ENCODE peak calls at places on chromosomes 4 and X, in four cellular contexts. One of them, this sample, is unnamed.

GRCh38 chr4:70027011-70027410 is 1.2 kb upstream of the HTN3 start:
- DNase-seq in neural progenitor cell: no peak
- DNase-seq in GM12878: no peak
- DNase-seq in HCT116: no peak
- DNase-seq in this sample: no peak

GRCh38 chr4:41067369-41067768 is 147.0 kb downstream of the APBB2 start:
- DNase-seq in HCT116: no peak
- DNase-seq in GM12878: no peak
- DNase-seq in neural progenitor cell: no peak
- DNase-seq in this sample: no peak

GRCh38 chr4:96097693-96098092 is 257.8 kb downstream of the PDHA2 start:
- DNase-seq in neural progenitor cell: no peak
- DNase-seq in GM12878: no peak
- DNase-seq in HCT116: no peak
- DNase-seq in this sample: no peak

GRCh38 chr4:103032575-103032974 is 13.1 kb upstream of the SLC9B1 start:
- DNase-seq in GM12878: no peak
- DNase-seq in neural progenitor cell: peak
- DNase-seq in HCT116: peak
- DNase-seq in this sample: peak

GRCh38 chr4:145760961-145761929 is 81.3 kb downstream of the C4orf51 start:
- DNase-seq in neural progenitor cell: no peak
- DNase-seq in GM12878: no peak
- DNase-seq in HCT116: no peak
- DNase-seq in this sample: no peak

GRCh38 chr4:19748911-19749473 is 502.7 kb upstream of the SLIT2 start:
- DNase-seq in neural progenitor cell: no peak
- DNase-seq in GM12878: no peak
- DNase-seq in HCT116: no peak
- DNase-seq in this sample: no peak

GRCh38 chr4:587671-588350 is 11.7 kb upstream of the TMEM271 start:
- DNase-seq in HCT116: no peak
- DNase-seq in neural progenitor cell: no peak
- DNase-seq in GM12878: no peak
- DNase-seq in this sample: no peak

GRCh38 chr4:10074767-10075105 is 41.9 kb downstream of the WDR1 start:
- DNase-seq in HCT116: no peak
- DNase-seq in GM12878: no peak
- DNase-seq in neural progenitor cell: peak
- DNase-seq in this sample: no peak

GRCh38 chrX:15299945-15300851 is 15.2 kb downstream of the ASB11 start:
- DNase-seq in neural progenitor cell: peak
- DNase-seq in GM12878: no peak
- DNase-seq in HCT116: no peak
- DNase-seq in this sample: no peak

GRCh38 chr4:156336516-156336915 is 382.9 kb upstream of the CTSO start:
- DNase-seq in HCT116: no peak
- DNase-seq in GM12878: no peak
- DNase-seq in neural progenitor cell: no peak
- DNase-seq in this sample: no peak

GRCh38 chr4:164442167-164442566 is 311.8 kb upstream of the SMIM31 start:
- DNase-seq in HCT116: no peak
- DNase-seq in neural progenitor cell: no peak
- DNase-seq in GM12878: no peak
- DNase-seq in this sample: no peak

GRCh38 chrX:109952985-109953905 is 49.7 kb upstream of the TMEM164 start:
- DNase-seq in GM12878: peak
- DNase-seq in neural progenitor cell: no peak
- DNase-seq in HCT116: no peak
- DNase-seq in this sample: no peak

DNA sequence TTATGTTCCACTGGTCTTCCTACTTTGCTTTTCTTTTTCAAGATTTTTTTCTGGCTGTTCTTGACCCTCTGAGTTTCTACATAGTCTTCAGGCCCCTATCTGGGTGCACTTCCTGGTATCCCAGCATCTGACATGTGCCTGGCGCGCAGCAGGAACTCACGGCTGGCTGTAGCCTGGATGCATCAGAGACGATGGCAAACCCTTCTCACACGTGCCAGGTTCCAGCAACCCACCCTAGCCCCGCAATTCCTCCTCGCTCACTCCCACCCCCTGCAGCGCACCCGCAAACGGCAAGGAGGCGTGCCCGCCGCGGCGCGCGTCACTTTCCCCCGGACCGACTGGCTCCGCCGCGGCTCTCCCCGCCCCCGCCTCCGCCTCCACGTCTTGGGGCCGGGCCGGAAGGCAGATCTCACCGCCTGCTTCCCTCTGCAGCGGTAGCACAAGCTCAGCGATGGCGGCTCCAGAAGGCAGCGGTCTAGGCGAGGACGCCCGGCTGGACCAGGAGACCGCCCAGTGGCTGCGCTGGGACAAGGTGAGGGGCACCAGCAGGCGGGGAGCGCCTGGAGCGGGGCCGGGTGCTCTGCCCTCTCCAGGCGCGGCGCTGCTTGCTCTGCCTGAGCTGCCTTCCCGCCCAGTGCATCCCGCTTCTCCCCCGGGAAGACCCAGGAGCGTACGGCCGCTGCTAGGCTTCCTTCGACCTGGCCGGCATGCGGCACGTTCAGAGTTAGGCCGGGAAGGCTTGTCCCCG is at the start of gene PGM2:
- DNase-seq in GM12878: peak
- DNase-seq in HCT116: peak
- DNase-seq in neural progenitor cell: peak
- DNase-seq in this sample: peak
- TF ChIP-seq CTCF in GM12878: no peak
- TF ChIP-seq CTCF in HCT116: no peak
- TF ChIP-seq CTCF in neural progenitor cell: peak
- TF ChIP-seq CTCF in this sample: no peak

GRCh38 chr4:56656346-56656643 is 24.8 kb downstream of the HOPX start:
- DNase-seq in neural progenitor cell: peak
- DNase-seq in GM12878: no peak
- DNase-seq in HCT116: no peak
- DNase-seq in this sample: no peak
- TF ChIP-seq EZH2 in neural progenitor cell: peak
- TF ChIP-seq EZH2 in GM12878: no peak
- TF ChIP-seq EZH2 in HCT116: no peak
- TF ChIP-seq EZH2 in this sample: no peak

DNA sequence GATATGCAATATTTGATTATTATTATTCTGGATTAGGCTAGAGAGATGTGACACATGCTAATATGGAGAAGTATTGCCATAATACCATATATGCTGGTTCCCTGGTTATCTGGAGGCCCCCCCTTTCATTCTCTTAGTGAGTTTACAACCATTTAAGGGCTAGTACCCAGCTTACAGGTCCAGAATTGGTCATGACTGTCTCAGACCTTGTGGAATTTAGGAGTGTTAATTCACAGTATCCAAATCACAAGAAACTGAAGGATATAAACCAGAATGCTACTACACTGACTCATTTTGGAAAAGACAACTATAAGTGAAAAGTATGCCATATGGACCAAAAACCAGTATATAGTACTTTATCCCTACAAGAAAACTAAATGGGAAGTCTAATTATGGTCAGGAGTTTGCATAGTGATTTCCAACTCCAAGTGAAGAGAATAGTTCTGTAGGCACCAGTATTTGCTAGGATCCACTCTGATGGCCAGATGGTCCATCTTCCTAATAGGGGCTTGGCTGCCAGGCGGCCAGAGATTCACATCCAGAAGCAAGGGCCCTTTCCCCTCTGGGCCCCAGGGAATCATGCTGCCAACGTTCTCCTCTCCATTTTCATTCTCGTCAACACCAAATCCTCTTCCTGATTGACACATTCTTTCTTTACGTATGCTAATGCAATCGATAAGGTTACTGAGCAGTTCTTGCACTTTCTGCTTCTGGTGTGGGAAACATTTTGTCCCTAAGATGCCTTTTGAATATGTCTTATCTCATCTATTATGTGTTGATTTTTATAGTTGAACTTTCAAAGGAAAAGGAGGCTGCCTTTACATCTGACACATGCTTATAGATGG is 123.6 kb downstream of the SHROOM3 start:
- DNase-seq in HCT116: no peak
- DNase-seq in GM12878: no peak
- DNase-seq in neural progenitor cell: peak
- DNase-seq in this sample: no peak
- TF ChIP-seq CTCF in HCT116: no peak
- TF ChIP-seq CTCF in GM12878: no peak
- TF ChIP-seq CTCF in neural progenitor cell: no peak
- TF ChIP-seq CTCF in this sample: no peak

DNA sequence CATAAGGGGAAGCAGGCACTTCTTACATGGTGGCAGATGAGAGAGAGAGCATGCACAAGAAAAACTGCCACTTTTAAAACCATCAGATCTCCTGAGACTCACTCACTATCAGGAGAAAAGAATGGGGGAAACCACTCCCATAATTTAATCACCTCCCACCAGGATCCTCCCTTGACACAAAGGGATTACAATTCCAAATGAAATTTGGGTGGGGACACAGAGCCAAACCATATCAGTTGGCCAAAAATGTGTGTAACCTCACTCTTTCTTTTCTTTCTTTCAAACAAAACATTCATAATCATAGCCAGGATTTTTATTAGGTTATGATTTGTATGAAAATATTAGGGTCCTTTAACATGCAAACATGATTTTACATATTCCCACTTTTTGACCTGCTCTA is 222.1 kb downstream of the PCDH18 start:
- DNase-seq in neural progenitor cell: no peak
- DNase-seq in HCT116: no peak
- DNase-seq in GM12878: no peak
- DNase-seq in this sample: no peak
- TF ChIP-seq EZH2 in neural progenitor cell: no peak
- TF ChIP-seq EZH2 in HCT116: no peak
- TF ChIP-seq EZH2 in GM12878: no peak
- TF ChIP-seq EZH2 in this sample: no peak

DNA sequence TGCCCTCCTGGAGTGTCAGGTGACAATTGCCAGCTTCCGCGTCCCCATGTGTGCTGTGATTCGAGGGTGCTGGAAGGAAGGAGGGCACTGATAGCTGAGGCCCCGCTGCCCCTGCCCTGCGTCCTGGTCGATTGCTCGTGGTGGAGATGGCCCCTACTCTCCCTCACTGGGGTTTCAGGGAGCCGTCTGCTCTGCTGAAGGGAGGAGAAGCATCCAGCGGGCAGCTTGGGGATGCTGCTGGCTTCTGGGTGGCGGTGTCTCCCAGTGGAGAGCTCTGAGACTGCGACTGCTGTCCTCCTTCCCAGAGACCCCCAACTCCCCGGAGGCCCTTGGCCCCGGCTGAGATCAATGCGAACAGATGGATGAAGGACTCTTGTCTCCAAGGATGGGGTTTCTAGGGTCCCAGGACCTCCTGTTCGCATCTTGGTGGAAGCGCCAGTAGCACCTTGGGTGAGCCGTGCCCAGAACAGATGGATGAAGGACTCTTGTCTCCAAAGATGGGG is 98.6 kb downstream of the PSAPL1 start:
- DNase-seq in HCT116: no peak
- DNase-seq in GM12878: no peak
- DNase-seq in neural progenitor cell: no peak
- DNase-seq in this sample: no peak
- TF ChIP-seq CTCF in HCT116: no peak
- TF ChIP-seq CTCF in GM12878: no peak
- TF ChIP-seq CTCF in neural progenitor cell: no peak
- TF ChIP-seq CTCF in this sample: peak

GRCh38 chr4:109014593-109015412 is 251.9 kb upstream of the ETNPPL start:
- DNase-seq in GM12878: no peak
- DNase-seq in HCT116: no peak
- DNase-seq in neural progenitor cell: no peak
- DNase-seq in this sample: no peak

GRCh38 chr4:109011241-109012031 is 248.6 kb upstream of the ETNPPL start:
- DNase-seq in HCT116: no peak
- DNase-seq in neural progenitor cell: no peak
- DNase-seq in GM12878: no peak
- DNase-seq in this sample: no peak

GRCh38 chr4:109010534-109010933 is 247.7 kb upstream of the ETNPPL start:
- DNase-seq in GM12878: no peak
- DNase-seq in neural progenitor cell: no peak
- DNase-seq in HCT116: no peak
- DNase-seq in this sample: no peak

GRCh38 chr4:109009909-109010308 is 247.1 kb upstream of the ETNPPL start:
- DNase-seq in GM12878: no peak
- DNase-seq in HCT116: no peak
- DNase-seq in neural progenitor cell: no peak
- DNase-seq in this sample: no peak

DNA sequence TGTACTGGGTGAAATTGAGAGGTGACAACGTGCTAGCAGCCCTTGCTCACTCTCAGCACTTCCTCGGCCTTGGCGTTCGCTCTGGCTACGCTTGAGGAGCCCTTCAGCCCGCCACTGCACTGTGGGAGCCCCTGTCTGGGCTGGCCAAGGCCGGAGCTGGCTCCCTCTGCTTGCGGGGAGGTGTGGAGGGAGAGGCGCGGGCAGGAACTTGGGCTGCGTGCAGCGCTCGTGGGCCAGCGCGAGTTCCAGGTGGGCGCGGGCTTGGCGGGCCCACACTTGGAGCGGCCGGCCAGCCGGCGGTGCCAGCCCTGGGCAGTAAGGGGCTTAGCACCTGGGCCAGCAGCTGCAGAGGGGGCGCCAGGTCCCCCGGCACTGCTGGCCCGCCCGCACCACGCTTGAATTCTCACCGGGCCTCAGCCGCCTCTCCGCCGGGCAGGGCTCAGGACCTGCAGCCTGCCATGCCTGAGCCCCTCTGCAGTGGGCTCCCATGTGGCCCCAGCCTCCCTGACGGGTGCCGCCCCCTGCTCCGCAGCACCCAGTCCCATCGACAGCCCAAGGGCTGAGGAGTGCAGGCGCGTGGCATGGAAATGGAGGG is 249.5 kb upstream of the ETNPPL start:
- DNase-seq in GM12878: no peak
- DNase-seq in HCT116: no peak
- DNase-seq in neural progenitor cell: no peak
- DNase-seq in this sample: no peak
- TF ChIP-seq EZH2 in GM12878: no peak
- TF ChIP-seq EZH2 in HCT116: no peak
- TF ChIP-seq EZH2 in neural progenitor cell: no peak
- TF ChIP-seq EZH2 in this sample: no peak

DNA sequence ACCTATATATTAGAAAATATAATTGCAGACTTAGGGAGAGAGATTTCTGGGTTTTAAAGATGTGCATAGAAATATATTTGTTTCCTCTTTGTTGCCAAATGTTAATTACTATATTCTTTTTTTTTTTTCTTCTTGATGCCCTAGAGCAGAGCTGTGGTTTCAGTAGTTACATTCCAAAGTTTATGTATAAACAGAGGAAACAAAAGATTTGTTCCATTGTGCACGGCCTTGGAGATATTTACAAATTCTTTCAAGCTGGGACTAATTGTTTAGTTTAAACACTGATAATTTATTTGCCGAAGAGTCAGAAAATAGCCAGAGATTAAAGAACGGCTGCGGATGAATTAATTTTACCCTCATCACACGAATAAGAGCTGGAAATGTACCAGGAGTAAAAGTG is 85.1 kb downstream of the USP46 start:
- DNase-seq in HCT116: no peak
- DNase-seq in GM12878: no peak
- DNase-seq in neural progenitor cell: no peak
- DNase-seq in this sample: no peak
- TF ChIP-seq CTCF in HCT116: no peak
- TF ChIP-seq CTCF in GM12878: no peak
- TF ChIP-seq CTCF in neural progenitor cell: no peak
- TF ChIP-seq CTCF in this sample: no peak